ENCODE peak calls at places on chromosome 6, in five cellular contexts. Q is activated naive CD8-positive, alpha-beta T cell treated with anti-CD3 and anti-CD28 coated beads, Interleukin-2, amount 50 U/mL, for 24 hours; J is brain microvascular endothelial cell; X is HT-29; V is DMS153. Y is an unnamed sample.
A peak's percentile ranks its signal among the peaks of the same experiment; 100 is the strongest.

GRCh38 chr6:132669690-132670291 is 10.8 kb upstream of the TAAR1 start:
- DNase-seq in Q (no peak), J (no peak), X (peak; percentile 37), V (no peak), Y (no peak)

GRCh38 chr6:69379518-69379917 is 417.3 kb downstream of the LMBRD1 start:
- DNase-seq in Q (no peak), J (no peak), X (no peak), V (no peak), Y (no peak)

GRCh38 chr6:40909811-40910210 is 129.2 kb downstream of the UNC5CL start:
- DNase-seq in Q (no peak), J (no peak), X (no peak), V (no peak), Y (peak; percentile 57)

GRCh38 chr6:35718911-35719381 is 17.9 kb upstream of the ARMC12 start:
- DNase-seq in Q (peak; percentile 40), J (no peak), X (no peak), V (no peak), Y (no peak)

GRCh38 chr6:134187154-134187553 is 130.8 kb downstream of the SGK1 start:
- DNase-seq in Q (no peak), J (no peak), X (no peak), V (no peak), Y (no peak)

GRCh38 chr6:106279179-106279578 is 46.4 kb downstream of the ATG5 start:
- DNase-seq in Q (no peak), J (peak; percentile 52), X (no peak), V (no peak), Y (no peak)

GRCh38 chr6:3427740-3428085 is 29.1 kb downstream of the SLC22A23 start:
- DNase-seq in Q (no peak), J (no peak), X (no peak), V (no peak), Y (no peak)

GRCh38 chr6:18492957-18493356 is 105.8 kb downstream of the RNF144B start:
- DNase-seq in Q (no peak), J (no peak), X (peak; percentile 73), V (no peak), Y (no peak)

GRCh38 chr6:147515327-147515726 is 6.8 kb downstream of the SAMD5 start:
- DNase-seq in Q (no peak), J (no peak), X (no peak), V (no peak), Y (no peak)

GRCh38 chr6:117504478-117505144 is 22.1 kb downstream of the DCBLD1 start:
- DNase-seq in Q (no peak), J (no peak), X (peak; percentile 46), V (no peak), Y (no peak)

GRCh38 chr6:83908813-83909212 is 49.3 kb downstream of the CYB5R4 start:
- DNase-seq in Q (no peak), J (peak; percentile 60), X (no peak), V (no peak), Y (no peak)

GRCh38 chr6:149405823-149406765 is 6.0 kb downstream of the SUMO4 start:
- DNase-seq in Q (no peak), J (no peak), X (no peak), V (no peak), Y (no peak)

GRCh38 chr6:105211831-105212230 is 32.0 kb upstream of the POPDC3 start:
- DNase-seq in Q (no peak), J (no peak), X (no peak), V (no peak), Y (no peak)

GRCh38 chr6:143696327-143697000 is 18.7 kb downstream of the PHACTR2 start:
- DNase-seq in Q (no peak), J (no peak), X (no peak), V (no peak), Y (no peak)

GRCh38 chr6:139164001-139164400 is 29.1 kb downstream of the HECA start:
- DNase-seq in Q (peak; percentile 41), J (no peak), X (no peak), V (no peak), Y (no peak)

GRCh38 chr6:35725721-35726438 is 11.0 kb upstream of the ARMC12 start:
- DNase-seq in Q (no peak), J (peak; percentile 39), X (peak; percentile 75), V (no peak), Y (no peak)

GRCh38 chr6:150072201-150072600 is 3.3 kb upstream of the ULBP3 start:
- DNase-seq in Q (peak; percentile 46), J (peak; percentile 35), X (peak; percentile 85), V (peak; percentile 63), Y (peak; percentile 20)

GRCh38 chr6:107488875-107489635 is 862 bp upstream of the SOBP start:
- DNase-seq in Q (peak; percentile 27), J (no peak), X (peak; percentile 9), V (no peak), Y (no peak)

GRCh38 chr6:163036251-163036650 is 308.5 kb downstream of the PACRG start:
- DNase-seq in Q (no peak), J (no peak), X (no peak), V (no peak), Y (no peak)

GRCh38 chr6:131372535-131372934 is 200.5 kb upstream of the ARG1 start:
- DNase-seq in Q (no peak), J (no peak), X (no peak), V (no peak), Y (no peak)

GRCh38 chr6:76814496-76815458 is 648.5 kb downstream of the HTR1B start:
- DNase-seq in Q (no peak), J (peak; percentile 11), X (no peak), V (no peak), Y (no peak)

GRCh38 chr6:133997267-133997666 is 44.2 kb downstream of the TBPL1 start:
- DNase-seq in Q (no peak), J (no peak), X (no peak), V (no peak), Y (no peak)